ENCODE peak calls at places on chromosomes 5 and 9, in four cellular contexts. J, F, C and K are unnamed samples.

GRCh38 chr5:75337366-75338021 is 474 bp downstream of the HMGCR start:
- DNase-seq in F (no peak), J (no peak), C (no peak), K (no peak)

GRCh38 chr5:178473858-178474257 is 116.3 kb downstream of the COL23A1 start:
- DNase-seq in J (no peak), C (no peak), F (no peak), K (no peak)

GRCh38 chr9:121924700-121925099 is 168.4 kb downstream of the TTLL11 start:
- DNase-seq in C (no peak), F (no peak), J (no peak), K (no peak)

GRCh38 chr9:129495422-129496186 is 125.3 kb downstream of the C9orf50 start:
- DNase-seq in C (peak; percentile 93), F (peak; percentile 71), J (peak; percentile 98), K (peak; percentile 73)

GRCh38 chr9:109923371-109923770 is 143.4 kb downstream of the PALM2AKAP2 start:
- DNase-seq in C (no peak), F (no peak), J (no peak), K (no peak)

GRCh38 chr9:35960029-35960655 is 2.2 kb upstream of the OR2S2 start:
- DNase-seq in F (no peak), J (no peak), C (no peak), K (no peak)

GRCh38 chr5:142828797-142829535 is 58.8 kb downstream of the ARHGAP26 start:
- DNase-seq in C (no peak), F (no peak), J (no peak), K (no peak)

GRCh38 chr5:131634666-131634995 is 398 bp downstream of the RAPGEF6 start:
- DNase-seq in F (peak; percentile 51), J (peak; percentile 93), C (no peak), K (peak; percentile 52)

GRCh38 chr9:73371801-73372200 is 220.1 kb downstream of the ANXA1 start:
- DNase-seq in C (no peak), F (no peak), J (no peak), K (no peak)

GRCh38 chr5:119864286-119864685 is 234.9 kb downstream of the FAM170A start:
- DNase-seq in C (no peak), F (no peak), J (no peak), K (no peak)

GRCh38 chr9:92468206-92468605 is 14.1 kb downstream of the ASPN start:
- DNase-seq in F (no peak), J (no peak), C (no peak), K (no peak)

GRCh38 chr5:541888-542692 is 17.8 kb upstream of the SLC9A3 start:
- DNase-seq in F (no peak), C (peak; percentile 68), J (no peak), K (no peak)

GRCh38 chr5:124180523-124181461 is 565.6 kb downstream of the ZNF608 start:
- DNase-seq in F (no peak), C (no peak), J (no peak), K (no peak)

GRCh38 chr9:27126682-27127081 is 17.7 kb downstream of the TEK start:
- DNase-seq in J (no peak), F (no peak), C (no peak), K (no peak)

GRCh38 chr5:159518361-159518760 is 188.1 kb upstream of the IL12B start:
- DNase-seq in C (no peak), F (no peak), J (no peak), K (no peak)

GRCh38 chr9:83403864-83404263 is 134.3 kb downstream of the FRMD3 start:
- DNase-seq in J (peak; percentile 63), F (no peak), C (no peak), K (no peak)

GRCh38 chr5:37892571-37892970 is 52.7 kb upstream of the GDNF start:
- DNase-seq in F (no peak), J (no peak), C (no peak), K (no peak)

GRCh38 chr5:160697281-160697680 is 154.7 kb downstream of the ATP10B start:
- DNase-seq in F (no peak), C (no peak), J (no peak), K (no peak)

GRCh38 chr9:25742241-25742640 is 64.0 kb upstream of the TUSC1 start:
- DNase-seq in F (no peak), J (no peak), C (no peak), K (no peak)

GRCh38 chr9:133148351-133149129 is 15.2 kb downstream of the GBGT1 start:
- DNase-seq in F (peak; percentile 44), C (peak; percentile 93), J (peak; percentile 68), K (peak; percentile 47)

GRCh38 chr5:124620743-124621142 is 125.7 kb downstream of the ZNF608 start:
- DNase-seq in J (no peak), F (no peak), C (no peak), K (no peak)

GRCh38 chr9:90611121-90611520 is 31.5 kb downstream of the DIRAS2 start:
- DNase-seq in J (no peak), C (no peak), F (no peak), K (no peak)

GRCh38 chr5:150571836-150572235 is 63.9 kb downstream of the NDST1 start:
- DNase-seq in F (no peak), C (no peak), J (no peak), K (no peak)

GRCh38 chr5:150278046-150278760 is 11.4 kb downstream of the CAMK2A start:
- DNase-seq in J (no peak), C (no peak), F (no peak), K (no peak)

GRCh38 chr5:172559004-172559932 is 81.8 kb upstream of the NEURL1B start:
- DNase-seq in F (no peak), C (peak; percentile 49), J (no peak), K (no peak)

GRCh38 chr5:76104027-76104426 is 20.8 kb downstream of the SV2C start:
- DNase-seq in J (peak; percentile 89), F (no peak), C (no peak), K (no peak)

GRCh38 chr5:34657550-34657921 is 1.4 kb downstream of the RAI14 start:
- DNase-seq in J (peak; percentile 76), F (no peak), C (no peak), K (no peak)

DNA sequence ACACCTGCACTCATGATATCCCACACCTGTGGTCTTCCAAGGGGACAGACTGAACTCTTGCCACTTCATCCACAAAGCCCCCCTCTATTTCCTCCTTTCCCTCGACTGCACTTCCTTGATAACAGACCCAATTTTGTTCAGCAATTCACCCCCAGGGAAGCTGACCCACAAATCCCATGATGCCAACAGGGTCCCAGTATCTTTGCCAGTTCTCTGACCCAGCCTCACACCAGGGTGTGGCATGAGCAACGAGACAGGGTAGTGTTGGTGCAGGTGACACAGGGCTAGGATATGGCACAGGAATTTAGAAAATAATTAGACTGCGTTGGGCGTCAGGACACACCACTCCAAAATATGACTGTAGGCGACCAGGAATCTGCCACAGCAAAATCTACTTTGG is 30.2 kb upstream of the KCNIP1 start:
- DNase-seq in J (no peak), C (no peak), F (no peak), K (no peak)
- H3K9me3 ChIP-seq in J (no peaks in the 10 kb centered on the region), C (peaks cover 8% of the 10 kb centered on the region), F (no peaks in the 10 kb centered on the region), K (no peaks in the 10 kb centered on the region)

GRCh38 chr5:180848878-180849277 is 12.2 kb downstream of the ZFP62 start:
- DNase-seq in C (no peak), F (no peak), J (no peak), K (no peak)
- H3K9me3 ChIP-seq in C (peaks cover 50% of the 10 kb centered on the region), F (peaks cover 14% of the 10 kb centered on the region), J (peaks cover 77% of the 10 kb centered on the region), K (peaks cover 10% of the 10 kb centered on the region)

DNA sequence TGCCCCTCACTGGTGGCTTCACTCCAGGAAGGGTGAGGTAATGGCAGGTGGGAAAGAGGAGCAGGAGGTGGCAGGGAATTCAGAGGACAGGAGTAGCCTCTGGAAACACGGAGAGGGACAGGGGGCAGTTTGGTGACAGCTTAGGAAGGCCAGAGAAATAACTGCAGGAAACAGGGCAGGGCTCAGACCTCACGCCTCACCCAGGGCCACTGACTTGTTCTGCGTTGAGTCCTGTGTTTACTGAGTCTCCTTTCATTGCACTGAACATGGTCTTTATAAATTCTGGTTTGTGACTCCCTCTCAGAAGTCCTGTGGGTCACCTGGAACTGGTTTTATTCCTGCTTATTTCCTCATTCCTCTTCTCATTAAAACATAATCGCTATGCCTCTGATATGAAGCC is 55.2 kb upstream of the ZNF622 start:
- DNase-seq in F (no peak), C (no peak), J (no peak), K (no peak)
- H3K9me3 ChIP-seq in F (no peaks in the 10 kb centered on the region), C (no peaks in the 10 kb centered on the region), J (no peaks in the 10 kb centered on the region), K (no peaks in the 10 kb centered on the region)

GRCh38 chr5:2698581-2698980 is 52.9 kb downstream of the IRX2 start:
- DNase-seq in F (no peak), J (no peak), C (no peak), K (no peak)

GRCh38 chr5:2697446-2698200 is 53.9 kb downstream of the IRX2 start:
- DNase-seq in F (no peak), J (no peak), C (no peak), K (no peak)

GRCh38 chr5:2696156-2696807 is 55.2 kb downstream of the IRX2 start:
- DNase-seq in J (no peak), C (no peak), F (no peak), K (no peak)

GRCh38 chr5:2697041-2697440 is 54.4 kb downstream of the IRX2 start:
- DNase-seq in J (no peak), F (no peak), C (no peak), K (no peak)

DNA sequence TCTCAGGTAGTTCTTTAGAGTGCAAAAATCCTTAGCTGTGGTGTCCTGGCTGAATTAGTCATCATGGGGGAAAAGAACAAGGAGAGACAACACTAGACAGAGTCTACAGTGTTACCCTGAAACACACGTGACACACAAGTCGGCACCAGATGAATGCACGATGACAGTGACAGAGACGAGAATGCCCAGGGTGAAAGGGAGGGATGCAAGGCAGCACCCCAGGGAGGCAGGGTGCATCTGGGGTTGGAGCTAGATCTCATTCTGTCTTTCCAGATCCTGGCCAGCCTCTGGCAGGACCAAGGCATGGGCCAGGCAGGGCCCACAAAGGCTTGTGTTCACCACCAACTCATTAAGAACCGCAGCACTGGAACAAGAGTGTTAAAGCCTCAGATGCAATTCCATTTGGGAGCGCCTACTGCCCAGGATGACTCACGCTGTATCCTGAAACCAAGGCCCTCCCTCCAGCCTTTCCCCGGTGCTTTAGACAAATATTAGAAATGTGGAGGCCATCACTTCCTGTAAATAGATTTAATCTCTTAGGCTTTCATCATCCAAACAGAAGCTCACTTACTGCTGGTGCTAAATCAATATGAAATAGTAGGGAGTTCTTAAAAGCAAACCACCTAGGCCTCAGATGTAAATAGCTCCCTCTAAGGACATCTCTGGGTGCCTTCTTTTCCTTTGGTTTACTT is 56.1 kb downstream of the IRX2 start:
- DNase-seq in C (no peak), F (no peak), J (no peak), K (no peak)
- H3K9me3 ChIP-seq in C (peaks cover 31% of the 10 kb centered on the region), F (no peaks in the 10 kb centered on the region), J (peaks cover 19% of the 10 kb centered on the region), K (no peaks in the 10 kb centered on the region)

DNA sequence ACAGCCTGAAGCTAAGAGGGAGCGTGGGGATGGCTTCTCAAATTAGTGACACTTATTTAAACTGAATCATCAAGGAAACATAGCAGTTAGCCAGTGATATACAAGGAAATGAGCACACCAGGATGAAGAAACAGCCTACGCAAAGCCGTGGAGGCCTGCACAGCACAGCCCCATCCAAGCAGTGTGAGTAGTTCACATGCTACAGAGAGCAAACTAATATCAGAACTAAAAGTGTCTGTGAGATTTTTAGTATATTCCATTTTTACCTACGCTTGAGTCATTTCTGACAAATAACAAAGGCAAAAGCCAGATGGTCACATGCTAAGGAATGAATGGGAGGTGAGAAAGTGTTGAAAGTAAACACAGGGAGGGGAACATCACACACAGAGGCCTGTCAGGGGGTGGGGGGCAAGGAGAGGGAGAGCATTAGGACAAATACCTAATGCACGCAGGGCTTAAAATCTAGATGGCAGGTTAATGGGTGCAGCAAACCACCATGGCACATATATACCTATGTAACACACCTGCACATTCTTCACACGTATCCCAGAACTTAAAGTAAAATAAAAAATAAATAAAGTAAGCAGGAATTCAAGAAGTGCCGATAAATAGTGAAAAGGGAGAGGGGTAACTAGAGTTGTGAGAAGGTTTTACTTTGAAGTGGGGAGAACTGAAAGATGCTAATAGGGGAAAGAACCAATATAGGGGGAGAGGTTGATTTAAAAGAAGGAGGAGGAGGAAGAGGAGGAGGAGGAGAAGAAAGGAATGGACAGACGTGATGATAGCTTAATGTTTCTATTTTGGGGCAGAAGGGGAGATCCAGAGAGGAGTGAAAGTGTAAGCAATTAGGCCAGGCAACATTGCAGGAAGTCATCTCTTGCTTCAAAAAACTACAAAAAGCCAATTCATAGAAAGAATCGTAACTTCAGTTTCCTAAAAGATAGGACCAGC is 100.9 kb upstream of the PTGER4 start:
- DNase-seq in J (no peak), C (no peak), F (no peak), K (no peak)
- H3K9me3 ChIP-seq in J (no peaks in the 10 kb centered on the region), C (no peaks in the 10 kb centered on the region), F (no peaks in the 10 kb centered on the region), K (no peaks in the 10 kb centered on the region)